ENCODE peak calls at places on chromosomes 13 and 19, in nine cellular contexts. B is uterus, H is NT2/D1, Z is thoracic aorta, S is BE2C, F is cardiac muscle cell, C is right atrium auricular region, R is pancreas, L is AG10803. G is an unnamed sample.

GRCh38 chr13:99176309-99177276 is 24.1 kb upstream of the UBAC2 start:
- DNase-seq in B (peak), H (peak), Z (no peak), S (peak), F (peak), C (peak), R (peak), L (peak), G (peak)

GRCh38 chr13:60229708-60230272 is 66.1 kb upstream of the DIAPH3 start:
- DNase-seq in B (no peak), H (no peak), Z (no peak), S (no peak), F (peak), C (no peak), R (no peak), L (no peak), G (no peak)

GRCh38 chr19:8333771-8334457 is 9.1 kb downstream of the KANK3 start:
- DNase-seq in B (no peak), H (no peak), Z (no peak), S (no peak), F (no peak), C (no peak), R (no peak), L (no peak), G (no peak)

GRCh38 chr13:110259651-110260050 is 47.3 kb downstream of the COL4A1 start:
- DNase-seq in B (no peak), H (no peak), Z (no peak), S (no peak), F (peak), C (no peak), R (no peak), L (no peak), G (no peak)

GRCh38 chr13:39410089-39410901 is 192.7 kb downstream of the LHFPL6 start:
- DNase-seq in B (no peak), H (no peak), Z (no peak), S (no peak), F (peak), C (no peak), R (no peak), L (peak), G (no peak)

GRCh38 chr13:53338760-53339159 is 310.1 kb downstream of the OLFM4 start:
- DNase-seq in B (no peak), H (no peak), Z (no peak), S (no peak), F (no peak), C (no peak), R (no peak), L (no peak), G (no peak)

GRCh38 chr19:13097331-13098258 is 5.1 kb downstream of the LYL1 start:
- DNase-seq in B (peak), H (no peak), Z (no peak), S (no peak), F (no peak), C (no peak), R (no peak), L (no peak), G (no peak)

GRCh38 chr19:2171349-2172145 is 7.8 kb downstream of the DOT1L start:
- DNase-seq in B (no peak), H (no peak), Z (no peak), S (peak), F (peak), C (no peak), R (no peak), L (no peak), G (no peak)

DNA sequence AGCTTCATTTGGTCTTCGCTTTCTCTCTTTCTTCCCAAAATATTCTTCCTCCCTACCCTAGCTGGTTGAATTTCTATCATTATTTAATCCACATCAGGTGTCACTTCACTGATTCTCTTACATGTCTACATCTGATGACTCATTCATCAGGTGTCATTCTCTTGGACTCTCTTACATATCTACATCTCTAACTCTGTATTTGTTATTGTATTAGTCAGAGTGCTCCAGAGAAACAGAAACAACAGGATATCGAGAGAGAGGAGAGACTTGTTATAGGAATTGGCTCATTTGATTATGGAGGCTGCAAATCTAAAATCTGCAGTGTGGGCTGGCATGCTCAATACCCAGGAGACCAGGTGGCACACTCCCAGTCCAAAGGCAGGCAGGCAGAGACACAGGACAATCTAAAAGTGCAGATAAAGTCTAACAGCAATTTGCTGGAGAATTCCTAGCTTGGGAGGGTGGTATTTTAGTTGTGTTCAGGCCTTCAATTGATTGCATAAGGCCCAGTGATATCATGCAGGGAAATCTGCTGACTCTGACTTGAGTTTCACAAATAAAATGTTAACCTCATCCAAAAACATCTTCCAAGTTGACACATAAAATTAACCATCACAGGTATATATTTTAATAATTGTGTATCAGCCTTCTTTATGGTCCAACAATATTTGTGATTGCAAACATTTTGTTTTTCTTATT is 541.4 kb upstream of the SLITRK5 start:
- DNase-seq in B (no peak), H (no peak), Z (no peak), S (no peak), F (peak), C (no peak), R (no peak), L (no peak), G (peak)
- H3K4me3 ChIP-seq in B (no peak), H (no peak), Z (no peak), S (no peak), F (no peak), C (no peak), R (no peak), L (no peak), G (no peak)

GRCh38 chr13:97422118-97423054 is 11.6 kb upstream of the RAP2A start:
- DNase-seq in B (no peak), H (no peak), Z (no peak), S (peak), F (no peak), C (no peak), R (no peak), L (no peak), G (no peak)

GRCh38 chr13:97413694-97414093 is 20.3 kb upstream of the RAP2A start:
- DNase-seq in B (no peak), H (no peak), Z (no peak), S (no peak), F (no peak), C (no peak), R (no peak), L (no peak), G (no peak)

GRCh38 chr13:97411894-97412460 is 22.0 kb upstream of the RAP2A start:
- DNase-seq in B (no peak), H (no peak), Z (no peak), S (no peak), F (no peak), C (no peak), R (no peak), L (peak), G (no peak)

GRCh38 chr13:97414392-97414791 is 19.6 kb upstream of the RAP2A start:
- DNase-seq in B (no peak), H (no peak), Z (no peak), S (no peak), F (peak), C (no peak), R (no peak), L (no peak), G (no peak)

DNA sequence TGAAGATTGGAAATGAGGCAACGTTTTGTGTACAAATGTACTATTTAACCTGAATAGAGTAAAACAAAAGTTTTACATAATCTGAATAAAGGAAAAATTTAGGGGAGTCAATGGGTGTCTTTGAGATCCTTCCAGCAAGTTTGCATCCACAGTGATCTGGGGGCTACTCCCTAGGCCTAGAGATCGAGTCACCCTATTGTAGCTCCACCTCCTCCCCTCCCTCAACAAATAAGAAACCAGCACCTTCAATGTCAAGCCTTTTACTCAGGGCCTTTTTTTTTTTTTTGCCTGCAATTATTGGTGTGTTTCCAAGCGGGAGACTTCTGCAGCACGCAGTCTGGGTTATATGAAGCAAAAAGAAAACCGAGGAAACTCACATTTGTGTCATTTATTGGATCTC is 16.3 kb upstream of the RAP2A start:
- DNase-seq in B (no peak), H (no peak), Z (no peak), S (no peak), F (no peak), C (no peak), R (no peak), L (no peak), G (no peak)
- H3K4me3 ChIP-seq in B (no peak), H (no peak), Z (no peak), S (no peak), F (no peak), C (no peak), R (no peak), L (no peak), G (no peak)

GRCh38 chr19:14383898-14384669 is 2.8 kb downstream of the ADGRE5 start:
- DNase-seq in B (peak), H (no peak), Z (no peak), S (no peak), F (peak), C (peak), R (peak), L (peak), G (peak)
- H3K4me3 ChIP-seq in B (peak), H (no peak), Z (peak), S (no peak), F (no peak), C (peak), R (peak), L (peak), G (no peak)

DNA sequence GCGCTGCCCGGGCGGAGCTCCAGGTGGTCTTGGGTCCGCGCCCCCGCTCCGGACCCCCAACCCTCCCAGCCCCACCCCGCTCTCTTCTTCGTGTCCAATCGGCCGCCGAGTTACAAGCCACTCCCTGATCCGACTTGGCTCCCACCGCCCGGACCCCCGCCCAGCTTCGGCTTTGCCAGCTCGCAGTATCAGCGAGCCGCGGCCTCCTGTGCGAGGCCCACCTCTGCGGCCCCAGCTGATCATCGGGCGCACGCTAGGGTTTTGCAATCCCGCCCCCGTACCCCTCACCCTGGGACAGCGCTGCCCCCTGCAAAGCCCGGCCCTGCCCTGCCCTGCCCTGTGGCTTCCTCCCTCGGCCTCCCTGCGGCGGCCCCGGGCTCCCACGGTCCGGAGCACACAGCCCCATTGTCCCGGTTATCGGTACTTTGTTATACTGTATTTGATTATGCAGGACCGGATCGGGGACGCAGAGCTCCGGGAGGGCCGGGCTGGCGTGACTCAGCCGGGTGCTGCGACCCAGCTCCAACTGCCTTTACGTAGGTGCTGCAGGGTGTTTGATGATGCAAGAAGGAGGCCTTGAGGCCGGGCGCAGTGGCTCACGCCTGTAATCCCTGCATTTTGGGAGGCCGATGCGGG is 597 bp upstream of the LPAR2 start:
- DNase-seq in B (no peak), H (peak), Z (no peak), S (no peak), F (peak), C (no peak), R (peak), L (peak), G (peak)
- H3K4me3 ChIP-seq in B (peak), H (peak), Z (peak), S (no peak), F (peak), C (peak), R (peak), L (peak), G (peak)

GRCh38 chr13:112065867-112066623 is 904 bp upstream of the SOX1 start:
- DNase-seq in B (no peak), H (no peak), Z (no peak), S (no peak), F (no peak), C (no peak), R (no peak), L (no peak), G (no peak)
- H3K4me3 ChIP-seq in B (no peak), H (peak), Z (peak), S (no peak), F (peak), C (peak), R (peak), L (no peak), G (no peak)

GRCh38 chr13:46577656-46578589 is 25.0 kb downstream of the LRCH1 start:
- DNase-seq in B (no peak), H (no peak), Z (no peak), S (no peak), F (no peak), C (no peak), R (no peak), L (peak), G (no peak)
- H3K4me3 ChIP-seq in B (no peak), H (no peak), Z (peak), S (no peak), F (no peak), C (no peak), R (no peak), L (peak), G (no peak)

DNA sequence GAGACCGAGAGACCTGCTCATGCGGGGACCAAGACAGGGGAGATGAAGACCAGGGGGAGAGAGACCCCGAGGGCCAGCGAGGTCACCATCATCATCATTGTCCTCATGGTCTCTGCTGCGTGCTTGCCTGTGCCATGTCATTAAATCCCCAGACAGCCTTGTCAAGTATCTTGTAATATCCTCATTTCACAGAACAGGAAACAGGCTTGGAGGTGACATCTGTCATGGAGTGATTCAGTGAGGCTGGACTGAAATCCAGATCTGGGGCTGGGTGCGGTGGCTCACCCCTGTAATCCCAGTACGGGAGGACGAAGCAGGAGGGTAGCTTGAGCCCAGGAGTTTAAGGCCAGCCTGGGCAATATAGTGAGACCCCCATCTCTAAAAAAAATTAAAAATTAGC is 5.9 kb upstream of the NANOS2 start:
- DNase-seq in B (no peak), H (no peak), Z (no peak), S (no peak), F (no peak), C (no peak), R (no peak), L (no peak), G (peak)
- H3K4me3 ChIP-seq in B (no peak), H (no peak), Z (no peak), S (no peak), F (no peak), C (no peak), R (no peak), L (no peak), G (no peak)

GRCh38 chr19:3781603-3782002 is 4.6 kb downstream of the MATK start:
- DNase-seq in B (no peak), H (no peak), Z (no peak), S (no peak), F (no peak), C (no peak), R (no peak), L (no peak), G (no peak)
- H3K4me3 ChIP-seq in B (no peak), H (no peak), Z (no peak), S (no peak), F (no peak), C (no peak), R (no peak), L (no peak), G (no peak)

GRCh38 chr19:45883586-45883880 is 2.4 kb downstream of the IRF2BP1 start:
- DNase-seq in B (no peak), H (no peak), Z (no peak), S (no peak), F (no peak), C (no peak), R (no peak), L (no peak), G (no peak)
- H3K4me3 ChIP-seq in B (no peak), H (no peak), Z (peak), S (no peak), F (no peak), C (no peak), R (peak), L (peak), G (peak)

GRCh38 chr13:73898276-73898675 is 235.9 kb downstream of the KLF12 start:
- DNase-seq in B (no peak), H (no peak), Z (no peak), S (peak), F (no peak), C (no peak), R (no peak), L (peak), G (no peak)
- H3K4me3 ChIP-seq in B (no peak), H (no peak), Z (no peak), S (no peak), F (no peak), C (no peak), R (no peak), L (no peak), G (no peak)

G was measured in epithelial cell of esophagus.